ENCODE peak calls at places on chromosomes 2 and 18, in six cellular contexts. One of them, this sample, is unnamed.

GRCh38 chr2:171492664-171493063 is 29.6 kb upstream of the CYBRD1 start:
- DNase-seq in aorta: no peak
- DNase-seq in tibial nerve: no peak
- DNase-seq in mesendoderm: no peak
- DNase-seq in upper lobe of right lung: no peak
- DNase-seq in esophagus squamous epithelium: no peak
- DNase-seq in this sample: no peak

GRCh38 chr18:75041586-75041985 is 167.4 kb downstream of the PTGR3 start:
- DNase-seq in aorta: no peak
- DNase-seq in tibial nerve: no peak
- DNase-seq in mesendoderm: no peak
- DNase-seq in upper lobe of right lung: no peak
- DNase-seq in esophagus squamous epithelium: no peak
- DNase-seq in this sample: no peak

GRCh38 chr18:79953921-79954651 is 2.6 kb upstream of the SLC66A2 start:
- DNase-seq in aorta: no peak
- DNase-seq in tibial nerve: no peak
- DNase-seq in mesendoderm: no peak
- DNase-seq in upper lobe of right lung: no peak
- DNase-seq in esophagus squamous epithelium: no peak
- DNase-seq in this sample: no peak

GRCh38 chr18:31424383-31424988 is 23.1 kb upstream of the DSG3 start:
- DNase-seq in aorta: no peak
- DNase-seq in tibial nerve: no peak
- DNase-seq in mesendoderm: peak; percentile 77
- DNase-seq in upper lobe of right lung: no peak
- DNase-seq in esophagus squamous epithelium: no peak
- DNase-seq in this sample: no peak

GRCh38 chr2:152369176-152369860 is 34.3 kb downstream of the FMNL2 start:
- DNase-seq in aorta: no peak
- DNase-seq in tibial nerve: no peak
- DNase-seq in mesendoderm: peak; percentile 45
- DNase-seq in upper lobe of right lung: no peak
- DNase-seq in esophagus squamous epithelium: no peak
- DNase-seq in this sample: no peak

GRCh38 chr18:159037-159652 is 788 bp downstream of the USP14 start:
- DNase-seq in aorta: no peak
- DNase-seq in tibial nerve: no peak
- DNase-seq in mesendoderm: peak; percentile 34
- DNase-seq in upper lobe of right lung: no peak
- DNase-seq in esophagus squamous epithelium: no peak
- DNase-seq in this sample: no peak

GRCh38 chr2:159880729-159881128 is 82.7 kb upstream of the CD302 start:
- DNase-seq in aorta: no peak
- DNase-seq in tibial nerve: no peak
- DNase-seq in mesendoderm: no peak
- DNase-seq in upper lobe of right lung: no peak
- DNase-seq in esophagus squamous epithelium: no peak
- DNase-seq in this sample: no peak

GRCh38 chr2:214076527-214076926 is 334.3 kb upstream of the VWC2L start:
- DNase-seq in aorta: no peak
- DNase-seq in tibial nerve: no peak
- DNase-seq in mesendoderm: no peak
- DNase-seq in upper lobe of right lung: no peak
- DNase-seq in esophagus squamous epithelium: no peak
- DNase-seq in this sample: no peak

GRCh38 chr2:53512071-53512841 is 255.3 kb upstream of the CHAC2 start:
- DNase-seq in aorta: no peak
- DNase-seq in tibial nerve: no peak
- DNase-seq in mesendoderm: no peak
- DNase-seq in upper lobe of right lung: no peak
- DNase-seq in esophagus squamous epithelium: no peak
- DNase-seq in this sample: no peak

GRCh38 chr2:49619804-49620203 is 465.5 kb upstream of the FSHR start:
- DNase-seq in aorta: no peak
- DNase-seq in tibial nerve: no peak
- DNase-seq in mesendoderm: peak; percentile 63
- DNase-seq in upper lobe of right lung: no peak
- DNase-seq in esophagus squamous epithelium: no peak
- DNase-seq in this sample: no peak

GRCh38 chr18:79553696-79554095 is 125.9 kb upstream of the CTDP1 start:
- DNase-seq in aorta: peak; percentile 33
- DNase-seq in tibial nerve: no peak
- DNase-seq in mesendoderm: no peak
- DNase-seq in upper lobe of right lung: peak; percentile 50
- DNase-seq in esophagus squamous epithelium: no peak
- DNase-seq in this sample: no peak

GRCh38 chr2:48440103-48440390 is 89.9 kb upstream of the STON1 start:
- DNase-seq in aorta: no peak
- DNase-seq in tibial nerve: no peak
- DNase-seq in mesendoderm: no peak
- DNase-seq in upper lobe of right lung: no peak
- DNase-seq in esophagus squamous epithelium: no peak
- DNase-seq in this sample: no peak

GRCh38 chr2:227701556-227701955 is 16.3 kb downstream of the SLC19A3 start:
- DNase-seq in aorta: no peak
- DNase-seq in tibial nerve: no peak
- DNase-seq in mesendoderm: peak; percentile 24
- DNase-seq in upper lobe of right lung: no peak
- DNase-seq in esophagus squamous epithelium: no peak
- DNase-seq in this sample: no peak

GRCh38 chr2:206328979-206329378 is 54.5 kb downstream of the ZDBF2 start:
- DNase-seq in aorta: no peak
- DNase-seq in tibial nerve: no peak
- DNase-seq in mesendoderm: no peak
- DNase-seq in upper lobe of right lung: no peak
- DNase-seq in esophagus squamous epithelium: no peak
- DNase-seq in this sample: no peak

GRCh38 chr18:56221195-56222065 is 417.0 kb downstream of the TXNL1 start:
- DNase-seq in aorta: no peak
- DNase-seq in tibial nerve: no peak
- DNase-seq in mesendoderm: no peak
- DNase-seq in upper lobe of right lung: no peak
- DNase-seq in esophagus squamous epithelium: no peak
- DNase-seq in this sample: no peak

GRCh38 chr2:121297217-121297830 is 12.3 kb upstream of the TFCP2L1 start:
- DNase-seq in aorta: no peak
- DNase-seq in tibial nerve: no peak
- DNase-seq in mesendoderm: peak; percentile 57
- DNase-seq in upper lobe of right lung: no peak
- DNase-seq in esophagus squamous epithelium: no peak
- DNase-seq in this sample: no peak

GRCh38 chr18:48875942-48876511 is 74.7 kb downstream of the SMAD7 start:
- DNase-seq in aorta: no peak
- DNase-seq in tibial nerve: no peak
- DNase-seq in mesendoderm: peak; percentile 85
- DNase-seq in upper lobe of right lung: peak; percentile 57
- DNase-seq in esophagus squamous epithelium: no peak
- DNase-seq in this sample: no peak

GRCh38 chr2:40243581-40243980 is 208.3 kb downstream of the SLC8A1 start:
- DNase-seq in aorta: no peak
- DNase-seq in tibial nerve: no peak
- DNase-seq in mesendoderm: no peak
- DNase-seq in upper lobe of right lung: no peak
- DNase-seq in esophagus squamous epithelium: no peak
- DNase-seq in this sample: no peak

GRCh38 chr2:60735496-60736250 is 20.4 kb upstream of the PAPOLG start:
- DNase-seq in aorta: no peak
- DNase-seq in tibial nerve: no peak
- DNase-seq in mesendoderm: peak; percentile 44
- DNase-seq in upper lobe of right lung: no peak
- DNase-seq in esophagus squamous epithelium: no peak
- DNase-seq in this sample: no peak

GRCh38 chr2:54568876-54569298 is 112.8 kb downstream of the SPTBN1 start:
- DNase-seq in aorta: no peak
- DNase-seq in tibial nerve: no peak
- DNase-seq in mesendoderm: no peak
- DNase-seq in upper lobe of right lung: no peak
- DNase-seq in esophagus squamous epithelium: no peak
- DNase-seq in this sample: no peak
- H3K4me1 ChIP-seq in aorta: peaks cover 15% of the 10 kb centered on the region
- H3K4me1 ChIP-seq in tibial nerve: peaks cover 69% of the 10 kb centered on the region
- H3K4me1 ChIP-seq in mesendoderm: peaks cover 17% of the 10 kb centered on the region
- H3K4me1 ChIP-seq in upper lobe of right lung: peaks cover 81% of the 10 kb centered on the region
- H3K4me1 ChIP-seq in esophagus squamous epithelium: peaks cover 61% of the 10 kb centered on the region
- H3K4me1 ChIP-seq in this sample: peaks cover 93% of the 10 kb centered on the region

DNA sequence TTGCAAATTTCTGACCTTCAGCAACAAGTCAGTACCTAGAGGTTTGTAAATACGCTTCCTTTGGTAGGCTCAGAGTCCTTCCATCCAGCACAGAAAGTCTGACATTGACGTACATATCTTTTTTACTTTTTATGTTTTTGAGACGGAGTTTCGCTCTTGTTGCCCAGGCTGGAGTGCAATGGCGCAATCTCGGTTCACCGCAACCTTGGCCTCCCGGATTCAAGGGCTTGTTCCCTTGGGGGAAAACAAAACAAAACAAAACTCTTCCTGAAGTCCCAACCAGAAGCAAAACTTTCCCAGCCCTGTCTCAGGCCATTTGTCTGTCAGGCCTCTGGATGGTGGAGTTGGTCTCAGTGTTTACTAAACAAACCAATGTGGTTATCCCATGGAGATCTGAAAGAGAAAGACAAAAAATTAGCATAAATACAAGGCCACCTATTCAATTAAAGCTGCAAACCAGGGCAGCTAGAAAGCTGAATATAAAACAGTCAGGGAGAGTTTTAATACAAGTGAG is 29.6 kb upstream of the ATL2 start:
- DNase-seq in aorta: no peak
- DNase-seq in tibial nerve: peak; percentile 40
- DNase-seq in mesendoderm: peak; percentile 72
- DNase-seq in upper lobe of right lung: peak; percentile 78
- DNase-seq in esophagus squamous epithelium: no peak
- DNase-seq in this sample: no peak
- H3K4me3 ChIP-seq in aorta: no peak overlapping the region
- H3K4me3 ChIP-seq in tibial nerve: no peak overlapping the region
- H3K4me3 ChIP-seq in mesendoderm: no peak overlapping the region
- H3K4me3 ChIP-seq in upper lobe of right lung: no peak overlapping the region
- H3K4me3 ChIP-seq in esophagus squamous epithelium: no peak overlapping the region
- H3K4me3 ChIP-seq in this sample: no peak overlapping the region

GRCh38 chr2:69975853-69976462 is 14.5 kb upstream of the ASPRV1 start:
- DNase-seq in aorta: no peak
- DNase-seq in tibial nerve: no peak
- DNase-seq in mesendoderm: no peak
- DNase-seq in upper lobe of right lung: no peak
- DNase-seq in esophagus squamous epithelium: no peak
- DNase-seq in this sample: no peak
- H3K27me3 ChIP-seq in aorta: no peaks in the 10 kb centered on the region
- H3K27me3 ChIP-seq in tibial nerve: no peaks in the 10 kb centered on the region
- H3K27me3 ChIP-seq in mesendoderm: no peaks in the 10 kb centered on the region
- H3K27me3 ChIP-seq in upper lobe of right lung: no peaks in the 10 kb centered on the region
- H3K27me3 ChIP-seq in esophagus squamous epithelium: no peaks in the 10 kb centered on the region
- H3K27me3 ChIP-seq in this sample: no peaks in the 10 kb centered on the region

DNA sequence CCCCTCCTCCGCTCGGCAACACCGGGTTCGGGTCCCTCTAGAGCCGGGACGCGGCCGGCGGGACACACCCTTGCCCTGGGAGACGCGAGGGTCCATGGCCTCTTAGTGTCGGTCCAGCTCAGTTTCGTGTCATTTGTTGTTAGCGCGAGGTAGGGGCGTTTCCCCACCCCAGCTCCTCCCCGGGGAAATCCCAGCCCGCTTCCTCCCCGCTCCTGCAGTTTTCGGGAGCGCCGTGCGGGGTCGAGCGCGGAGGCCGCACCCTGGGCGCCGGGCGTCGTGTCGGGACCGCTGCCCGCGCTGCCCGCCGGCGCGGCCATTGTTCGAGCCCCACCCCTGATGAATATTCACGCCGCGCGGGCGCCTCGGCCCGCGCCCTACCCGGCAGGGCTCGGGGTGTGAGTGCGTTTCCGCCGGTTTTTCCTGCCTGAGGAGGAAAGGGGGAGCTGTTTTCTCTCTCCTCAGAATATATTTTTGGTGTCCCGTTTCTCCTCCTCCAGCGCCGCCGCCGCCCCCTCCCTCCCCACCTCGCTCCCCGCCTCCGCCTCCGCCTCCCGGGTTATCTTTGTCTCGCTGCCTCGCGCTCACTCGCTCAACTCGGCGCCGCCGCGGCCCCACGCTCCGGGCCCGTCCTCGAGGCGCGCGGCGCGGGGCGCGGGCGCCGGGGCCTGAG is at the start of gene MAP4K4:
- DNase-seq in aorta: peak; percentile 91
- DNase-seq in tibial nerve: peak; percentile 75
- DNase-seq in mesendoderm: peak; percentile 90
- DNase-seq in upper lobe of right lung: peak; percentile 92
- DNase-seq in esophagus squamous epithelium: peak; percentile 27
- DNase-seq in this sample: peak; percentile 62
- H3K4me1 ChIP-seq in aorta: no peaks in the 10 kb centered on the region
- H3K4me1 ChIP-seq in tibial nerve: peaks cover 10% of the 10 kb centered on the region
- H3K4me1 ChIP-seq in mesendoderm: peaks cover 2% of the 10 kb centered on the region
- H3K4me1 ChIP-seq in upper lobe of right lung: peaks cover 19% of the 10 kb centered on the region
- H3K4me1 ChIP-seq in esophagus squamous epithelium: peaks cover 10% of the 10 kb centered on the region
- H3K4me1 ChIP-seq in this sample: peaks cover 18% of the 10 kb centered on the region

GRCh38 chr2:98732430-98733051 is 1.6 kb upstream of the MGAT4A start:
- DNase-seq in aorta: no peak
- DNase-seq in tibial nerve: no peak
- DNase-seq in mesendoderm: no peak
- DNase-seq in upper lobe of right lung: no peak
- DNase-seq in esophagus squamous epithelium: no peak
- DNase-seq in this sample: no peak
- H3K4me3 ChIP-seq in aorta: no peak overlapping the region
- H3K4me3 ChIP-seq in tibial nerve: no peak overlapping the region
- H3K4me3 ChIP-seq in mesendoderm: no peak overlapping the region
- H3K4me3 ChIP-seq in upper lobe of right lung: peak overlapping the region; percentile 69
- H3K4me3 ChIP-seq in esophagus squamous epithelium: peak overlapping the region; percentile 93
- H3K4me3 ChIP-seq in this sample: peak overlapping the region; percentile 61

GRCh38 chr2:72155737-72156136 is 8.1 kb upstream of the CYP26B1 start:
- DNase-seq in aorta: no peak
- DNase-seq in tibial nerve: no peak
- DNase-seq in mesendoderm: no peak
- DNase-seq in upper lobe of right lung: no peak
- DNase-seq in esophagus squamous epithelium: no peak
- DNase-seq in this sample: no peak
- H3K27me3 ChIP-seq in aorta: no peaks in the 10 kb centered on the region
- H3K27me3 ChIP-seq in tibial nerve: no peaks in the 10 kb centered on the region
- H3K27me3 ChIP-seq in mesendoderm: no peaks in the 10 kb centered on the region
- H3K27me3 ChIP-seq in upper lobe of right lung: peaks cover 26% of the 10 kb centered on the region
- H3K27me3 ChIP-seq in esophagus squamous epithelium: no peaks in the 10 kb centered on the region
- H3K27me3 ChIP-seq in this sample: peaks cover 3% of the 10 kb centered on the region

This sample was measured in CD8-positive, alpha-beta memory T cell.